ENCODE peak calls at places on chromosome 15, in six cellular contexts. C is NT2/D1, V is DND-41, T is HCT116, Q is mammary epithelial cell, K is GM23248. X is an unnamed sample.

GRCh38 chr15:67794832-67795574 is 30.3 kb upstream of the SKOR1 start:
- DNase-seq in V (peak; percentile 27), T (no peak), Q (no peak), K (no peak), C (no peak), X (no peak)

GRCh38 chr15:31392761-31393401 is 66.2 kb downstream of the KLF13 start:
- DNase-seq in C (no peak), K (peak; percentile 41), T (no peak), V (no peak), Q (no peak), X (peak; percentile 87)

GRCh38 chr15:68377766-68378165 is 54.2 kb downstream of the ITGA11 start:
- DNase-seq in K (no peak), Q (no peak), V (no peak), C (no peak), T (no peak), X (no peak)

GRCh38 chr15:92719024-92719423 is 63.4 kb upstream of the FAM174B start:
- DNase-seq in Q (no peak), T (no peak), C (no peak), V (no peak), K (peak; percentile 69), X (no peak)

GRCh38 chr15:45026646-45027045 is 3.7 kb downstream of the SORD start:
- DNase-seq in T (no peak), V (no peak), C (no peak), Q (no peak), K (no peak), X (no peak)

GRCh38 chr15:62547584-62547983 is 382.5 kb upstream of the C2CD4B start:
- DNase-seq in C (no peak), K (no peak), Q (no peak), T (no peak), V (no peak), X (no peak)

GRCh38 chr15:87755226-87755625 is 501.3 kb downstream of the NTRK3 start:
- DNase-seq in T (no peak), V (no peak), Q (no peak), C (no peak), K (peak; percentile 39), X (no peak)

GRCh38 chr15:52050416-52050815 is 31.4 kb downstream of the MAPK6 start:
- DNase-seq in C (no peak), V (no peak), T (no peak), Q (peak; percentile 44), K (peak; percentile 79), X (no peak)

GRCh38 chr15:68389041-68389930 is 42.7 kb downstream of the ITGA11 start:
- DNase-seq in T (no peak), Q (no peak), C (no peak), K (no peak), V (no peak), X (no peak)

GRCh38 chr15:90869601-90870353 is 1.4 kb downstream of the FURIN start:
- DNase-seq in T (peak; percentile 85), K (peak; percentile 85), V (peak; percentile 59), Q (peak; percentile 83), C (peak; percentile 46), X (peak; percentile 91)

GRCh38 chr15:63287109-63287508 is 9.7 kb downstream of the APH1B start:
- DNase-seq in Q (no peak), V (no peak), K (peak; percentile 31), T (no peak), C (no peak), X (no peak)

GRCh38 chr15:25862469-25863066 is 559 bp downstream of the ATP10A start:
- DNase-seq in C (no peak), K (peak; percentile 62), Q (peak; percentile 9), T (no peak), V (no peak), X (no peak)

GRCh38 chr15:95684693-95685115 is 645.8 kb upstream of the NR2F2 start:
- DNase-seq in T (peak; percentile 21), Q (peak; percentile 87), C (no peak), V (no peak), K (peak; percentile 90), X (no peak)

GRCh38 chr15:100849021-100849831 is 30.4 kb upstream of the ALDH1A3 start:
- DNase-seq in K (peak; percentile 79), V (no peak), C (peak; percentile 56), T (no peak), Q (peak; percentile 33), X (peak; percentile 86)

GRCh38 chr15:82750831-82751181 is 41.1 kb upstream of the AP3B2 start:
- DNase-seq in Q (no peak), K (peak; percentile 44), V (peak; percentile 7), C (no peak), T (no peak), X (no peak)

GRCh38 chr15:88651971-88652370 is 13.2 kb downstream of the ISG20 start:
- DNase-seq in K (no peak), C (no peak), Q (no peak), T (no peak), V (no peak), X (peak; percentile 69)

GRCh38 chr15:52252781-52253180 is 42.8 kb downstream of the MYO5C start:
- DNase-seq in K (peak; percentile 96), T (peak; percentile 81), Q (peak; percentile 93), C (no peak), V (no peak), X (no peak)

GRCh38 chr15:56832125-56832524 is 86.3 kb upstream of the TCF12 start:
- DNase-seq in Q (no peak), C (no peak), K (peak; percentile 64), T (no peak), V (no peak), X (no peak)

GRCh38 chr15:52789601-52790165 is 453 bp downstream of the ONECUT1 start:
- DNase-seq in Q (peak; percentile 21), C (no peak), V (peak; percentile 19), T (no peak), K (peak; percentile 35), X (peak; percentile 72)

GRCh38 chr15:59244337-59244736 is 37.7 kb downstream of the LDHAL6B start:
- DNase-seq in Q (no peak), K (no peak), C (no peak), T (no peak), V (no peak), X (no peak)

GRCh38 chr15:30043211-30043655 is 39.5 kb upstream of the GOLGA8J start:
- DNase-seq in K (peak; percentile 43), C (no peak), V (no peak), T (no peak), Q (no peak), X (no peak)

GRCh38 chr15:42166225-42166940 is 9.9 kb upstream of the PLA2G4F start:
- DNase-seq in V (no peak), Q (no peak), T (no peak), K (no peak), C (no peak), X (no peak)

GRCh38 chr15:80749589-80749988 is 29.6 kb upstream of the CEMIP start:
- DNase-seq in T (no peak), Q (peak; percentile 60), K (peak; percentile 60), V (no peak), C (no peak), X (no peak)

GRCh38 chr15:68312701-68313204 is 35.2 kb downstream of the FEM1B start:
- DNase-seq in V (no peak), C (no peak), K (peak; percentile 93), T (no peak), Q (peak; percentile 77), X (peak; percentile 46)

GRCh38 chr15:66165856-66166255 is 87.7 kb downstream of the MEGF11 start:
- DNase-seq in T (no peak), C (no peak), K (no peak), Q (no peak), V (no peak), X (peak; percentile 41)

GRCh38 chr15:96043586-96044171 is 286.8 kb upstream of the NR2F2 start:
- DNase-seq in C (no peak), Q (no peak), K (no peak), V (no peak), T (no peak), X (no peak)

GRCh38 chr15:58568157-58568571 is 136.4 kb downstream of the LIPC start:
- DNase-seq in T (no peak), Q (peak; percentile 51), C (no peak), K (no peak), V (no peak), X (no peak)

GRCh38 chr15:79432345-79433311 is 492 bp downstream of the MINAR1 start:
- DNase-seq in T (no peak), V (no peak), K (peak; percentile 42), Q (peak; percentile 14), C (no peak), X (peak; percentile 64)

GRCh38 chr15:25803541-25803940 is 59.6 kb downstream of the ATP10A start:
- DNase-seq in Q (no peak), K (no peak), V (no peak), T (no peak), C (no peak), X (peak; percentile 36)

GRCh38 chr15:42171122-42171521 is 14.7 kb upstream of the PLA2G4F start:
- DNase-seq in K (no peak), T (no peak), V (no peak), C (no peak), Q (no peak), X (no peak)

GRCh38 chr15:100786139-100786531 is 93.5 kb upstream of the ALDH1A3 start:
- DNase-seq in K (no peak), Q (no peak), C (no peak), V (no peak), T (no peak), X (no peak)

GRCh38 chr15:42140383-42141070 is 15.9 kb downstream of the PLA2G4F start:
- DNase-seq in Q (no peak), T (no peak), V (no peak), C (no peak), K (no peak), X (no peak)

GRCh38 chr15:40329804-40330203 is 6.3 kb downstream of the INAFM2 start:
- DNase-seq in V (no peak), T (no peak), K (peak; percentile 29), Q (no peak), C (no peak), X (no peak)

GRCh38 chr15:60507596-60508424 is 28.9 kb upstream of the ICE2 start:
- DNase-seq in K (peak; percentile 74), C (peak; percentile 48), V (peak; percentile 48), Q (peak; percentile 68), T (peak; percentile 54), X (no peak)

GRCh38 chr15:26841941-26842340 is 24.9 kb upstream of the GABRA5 start:
- DNase-seq in T (no peak), K (no peak), V (no peak), C (no peak), Q (no peak), X (no peak)

GRCh38 chr15:78327442-78327841 is 12.7 kb upstream of the CRABP1 start:
- DNase-seq in T (no peak), Q (no peak), V (no peak), K (peak; percentile 38), C (no peak), X (no peak)
- H3K9ac ChIP-seq in T (no peak overlapping the region), Q (no peak overlapping the region), V (no peak overlapping the region), K (no peak overlapping the region), C (no peak overlapping the region), X (no peak overlapping the region)

GRCh38 chr15:48177383-48177874 is 666 bp downstream of the MYEF2 start:
- DNase-seq in K (peak; percentile 68), C (no peak), T (no peak), V (no peak), Q (peak; percentile 20), X (no peak)
- H3K9ac ChIP-seq in K (peak overlapping the region; percentile 59), C (peak overlapping the region; percentile 82), T (no peak overlapping the region), V (peak overlapping the region; percentile 53), Q (no peak overlapping the region), X (peak overlapping the region; percentile 44)

GRCh38 chr15:74653426-74654082 is 37.9 kb downstream of the CLK3 start:
- DNase-seq in T (peak; percentile 27), C (no peak), Q (peak; percentile 60), K (peak; percentile 79), V (no peak), X (no peak)
- H3K9ac ChIP-seq in T (no peak overlapping the region), C (no peak overlapping the region), Q (no peak overlapping the region), K (no peak overlapping the region), V (no peak overlapping the region), X (no peak overlapping the region)

GRCh38 chr15:72758195-72758594 is 25.4 kb downstream of the ADPGK start:
- DNase-seq in C (peak; percentile 82), Q (peak; percentile 81), K (peak; percentile 94), V (no peak), T (no peak), X (no peak)
- H3K9ac ChIP-seq in C (no peak overlapping the region), Q (no peak overlapping the region), K (peak overlapping the region; percentile 32), V (no peak overlapping the region), T (no peak overlapping the region), X (no peak overlapping the region)

X was measured in kidney.